ENCODE peak calls at places on chromosomes 12 and 14, in nine cellular contexts. One of them, this sample, is unnamed.

GRCh38 chr12:50351120-50352043 is 45.0 kb downstream of the FAM186A start:
- DNase-seq in NCI-H1092: no peak
- DNase-seq in stimulated activated naive CD4-positive, alpha-beta T cell: no peak
- DNase-seq in fibroblast of villous mesenchyme: peak
- DNase-seq in heart left ventricle: peak
- DNase-seq in lower lobe of right lung: no peak
- DNase-seq in adipocyte: no peak
- DNase-seq in pancreas: peak
- DNase-seq in occipital lobe: no peak
- DNase-seq in this sample: no peak

GRCh38 chr14:26594148-26594547 is 3.7 kb downstream of the NOVA1 start:
- DNase-seq in lower lobe of right lung: no peak
- DNase-seq in stimulated activated naive CD4-positive, alpha-beta T cell: no peak
- DNase-seq in occipital lobe: no peak
- DNase-seq in NCI-H1092: no peak
- DNase-seq in fibroblast of villous mesenchyme: no peak
- DNase-seq in pancreas: no peak
- DNase-seq in adipocyte: peak
- DNase-seq in heart left ventricle: no peak
- DNase-seq in this sample: no peak

GRCh38 chr14:23252006-23252405 is 14.3 kb downstream of the RNF212B start:
- DNase-seq in NCI-H1092: no peak
- DNase-seq in heart left ventricle: no peak
- DNase-seq in stimulated activated naive CD4-positive, alpha-beta T cell: no peak
- DNase-seq in fibroblast of villous mesenchyme: no peak
- DNase-seq in pancreas: no peak
- DNase-seq in occipital lobe: no peak
- DNase-seq in adipocyte: no peak
- DNase-seq in lower lobe of right lung: no peak
- DNase-seq in this sample: no peak

GRCh38 chr14:83217492-83217891 is 1683.8 kb upstream of the SEL1L start:
- DNase-seq in occipital lobe: no peak
- DNase-seq in stimulated activated naive CD4-positive, alpha-beta T cell: no peak
- DNase-seq in pancreas: no peak
- DNase-seq in lower lobe of right lung: no peak
- DNase-seq in adipocyte: peak
- DNase-seq in heart left ventricle: no peak
- DNase-seq in fibroblast of villous mesenchyme: peak
- DNase-seq in NCI-H1092: no peak
- DNase-seq in this sample: no peak

GRCh38 chr14:77204457-77204796 is 22.8 kb downstream of the TMEM63C start:
- DNase-seq in lower lobe of right lung: no peak
- DNase-seq in pancreas: no peak
- DNase-seq in adipocyte: no peak
- DNase-seq in fibroblast of villous mesenchyme: no peak
- DNase-seq in occipital lobe: no peak
- DNase-seq in stimulated activated naive CD4-positive, alpha-beta T cell: no peak
- DNase-seq in heart left ventricle: no peak
- DNase-seq in NCI-H1092: peak
- DNase-seq in this sample: no peak

GRCh38 chr12:19799886-19800602 is 360.8 kb downstream of the AEBP2 start:
- DNase-seq in occipital lobe: no peak
- DNase-seq in lower lobe of right lung: no peak
- DNase-seq in stimulated activated naive CD4-positive, alpha-beta T cell: no peak
- DNase-seq in NCI-H1092: no peak
- DNase-seq in heart left ventricle: no peak
- DNase-seq in adipocyte: no peak
- DNase-seq in pancreas: no peak
- DNase-seq in fibroblast of villous mesenchyme: no peak
- DNase-seq in this sample: no peak

GRCh38 chr12:5097786-5098185 is 54.1 kb downstream of the KCNA5 start:
- DNase-seq in fibroblast of villous mesenchyme: no peak
- DNase-seq in stimulated activated naive CD4-positive, alpha-beta T cell: no peak
- DNase-seq in pancreas: no peak
- DNase-seq in lower lobe of right lung: no peak
- DNase-seq in heart left ventricle: no peak
- DNase-seq in adipocyte: no peak
- DNase-seq in NCI-H1092: no peak
- DNase-seq in occipital lobe: no peak
- DNase-seq in this sample: no peak

GRCh38 chr12:47133981-47134380 is 54.2 kb upstream of the AMIGO2 start:
- DNase-seq in adipocyte: peak
- DNase-seq in pancreas: no peak
- DNase-seq in lower lobe of right lung: no peak
- DNase-seq in stimulated activated naive CD4-positive, alpha-beta T cell: no peak
- DNase-seq in NCI-H1092: no peak
- DNase-seq in occipital lobe: no peak
- DNase-seq in heart left ventricle: no peak
- DNase-seq in fibroblast of villous mesenchyme: no peak
- DNase-seq in this sample: no peak

GRCh38 chr14:54554401-54554800 is 12.5 kb upstream of the SAMD4A start:
- DNase-seq in occipital lobe: no peak
- DNase-seq in heart left ventricle: no peak
- DNase-seq in pancreas: no peak
- DNase-seq in NCI-H1092: no peak
- DNase-seq in fibroblast of villous mesenchyme: no peak
- DNase-seq in stimulated activated naive CD4-positive, alpha-beta T cell: no peak
- DNase-seq in lower lobe of right lung: no peak
- DNase-seq in adipocyte: no peak
- DNase-seq in this sample: no peak

GRCh38 chr14:104096751-104097700 is 11.5 kb downstream of the ASPG start:
- DNase-seq in lower lobe of right lung: peak
- DNase-seq in stimulated activated naive CD4-positive, alpha-beta T cell: no peak
- DNase-seq in NCI-H1092: no peak
- DNase-seq in heart left ventricle: peak
- DNase-seq in pancreas: no peak
- DNase-seq in fibroblast of villous mesenchyme: no peak
- DNase-seq in adipocyte: peak
- DNase-seq in occipital lobe: no peak
- DNase-seq in this sample: no peak

GRCh38 chr14:62443796-62444195 is 601.5 kb downstream of the KCNH5 start:
- DNase-seq in adipocyte: peak
- DNase-seq in pancreas: no peak
- DNase-seq in heart left ventricle: no peak
- DNase-seq in lower lobe of right lung: no peak
- DNase-seq in NCI-H1092: no peak
- DNase-seq in occipital lobe: no peak
- DNase-seq in stimulated activated naive CD4-positive, alpha-beta T cell: no peak
- DNase-seq in fibroblast of villous mesenchyme: no peak
- DNase-seq in this sample: peak

GRCh38 chr14:99755629-99756603 is 37.3 kb upstream of the EML1 start:
- DNase-seq in lower lobe of right lung: peak
- DNase-seq in occipital lobe: peak
- DNase-seq in fibroblast of villous mesenchyme: peak
- DNase-seq in stimulated activated naive CD4-positive, alpha-beta T cell: no peak
- DNase-seq in NCI-H1092: no peak
- DNase-seq in pancreas: peak
- DNase-seq in adipocyte: peak
- DNase-seq in heart left ventricle: peak
- DNase-seq in this sample: peak

GRCh38 chr12:30457621-30458289 is 237.9 kb downstream of the IPO8 start:
- DNase-seq in heart left ventricle: no peak
- DNase-seq in stimulated activated naive CD4-positive, alpha-beta T cell: no peak
- DNase-seq in fibroblast of villous mesenchyme: peak
- DNase-seq in adipocyte: peak
- DNase-seq in NCI-H1092: no peak
- DNase-seq in occipital lobe: no peak
- DNase-seq in pancreas: no peak
- DNase-seq in lower lobe of right lung: no peak
- DNase-seq in this sample: peak

GRCh38 chr12:109464642-109465351 is 12.3 kb downstream of the KCTD10 start:
- DNase-seq in adipocyte: peak
- DNase-seq in lower lobe of right lung: no peak
- DNase-seq in fibroblast of villous mesenchyme: no peak
- DNase-seq in heart left ventricle: no peak
- DNase-seq in stimulated activated naive CD4-positive, alpha-beta T cell: no peak
- DNase-seq in NCI-H1092: no peak
- DNase-seq in pancreas: no peak
- DNase-seq in occipital lobe: no peak
- DNase-seq in this sample: no peak

GRCh38 chr12:75661927-75662326 is 150.5 kb upstream of the KRR1 start:
- DNase-seq in stimulated activated naive CD4-positive, alpha-beta T cell: no peak
- DNase-seq in occipital lobe: no peak
- DNase-seq in adipocyte: peak
- DNase-seq in heart left ventricle: no peak
- DNase-seq in NCI-H1092: no peak
- DNase-seq in lower lobe of right lung: no peak
- DNase-seq in fibroblast of villous mesenchyme: peak
- DNase-seq in pancreas: no peak
- DNase-seq in this sample: no peak

GRCh38 chr14:56995010-56995409 is 184.7 kb upstream of the OTX2 start:
- DNase-seq in stimulated activated naive CD4-positive, alpha-beta T cell: no peak
- DNase-seq in pancreas: no peak
- DNase-seq in lower lobe of right lung: no peak
- DNase-seq in adipocyte: peak
- DNase-seq in occipital lobe: no peak
- DNase-seq in NCI-H1092: no peak
- DNase-seq in heart left ventricle: no peak
- DNase-seq in fibroblast of villous mesenchyme: no peak
- DNase-seq in this sample: no peak

GRCh38 chr12:112584266-112584722 is 165.5 kb downstream of the PTPN11 start:
- DNase-seq in lower lobe of right lung: no peak
- DNase-seq in pancreas: no peak
- DNase-seq in fibroblast of villous mesenchyme: no peak
- DNase-seq in stimulated activated naive CD4-positive, alpha-beta T cell: no peak
- DNase-seq in occipital lobe: no peak
- DNase-seq in NCI-H1092: no peak
- DNase-seq in heart left ventricle: no peak
- DNase-seq in adipocyte: no peak
- DNase-seq in this sample: peak

GRCh38 chr12:111076611-111077451 is 156.5 kb upstream of the MYL2 start:
- DNase-seq in occipital lobe: no peak
- DNase-seq in heart left ventricle: peak
- DNase-seq in fibroblast of villous mesenchyme: no peak
- DNase-seq in adipocyte: no peak
- DNase-seq in lower lobe of right lung: no peak
- DNase-seq in pancreas: no peak
- DNase-seq in stimulated activated naive CD4-positive, alpha-beta T cell: no peak
- DNase-seq in NCI-H1092: no peak
- DNase-seq in this sample: no peak

GRCh38 chr14:72617391-72618011 is 276.4 kb downstream of the DPF3 start:
- DNase-seq in pancreas: no peak
- DNase-seq in fibroblast of villous mesenchyme: peak
- DNase-seq in adipocyte: peak
- DNase-seq in heart left ventricle: peak
- DNase-seq in stimulated activated naive CD4-positive, alpha-beta T cell: no peak
- DNase-seq in lower lobe of right lung: no peak
- DNase-seq in occipital lobe: no peak
- DNase-seq in NCI-H1092: no peak
- DNase-seq in this sample: no peak

GRCh38 chr12:52926596-52927241 is 21.8 kb upstream of the KRT8 start:
- DNase-seq in fibroblast of villous mesenchyme: no peak
- DNase-seq in lower lobe of right lung: no peak
- DNase-seq in NCI-H1092: no peak
- DNase-seq in heart left ventricle: no peak
- DNase-seq in occipital lobe: no peak
- DNase-seq in adipocyte: no peak
- DNase-seq in pancreas: no peak
- DNase-seq in stimulated activated naive CD4-positive, alpha-beta T cell: no peak
- DNase-seq in this sample: no peak

GRCh38 chr12:102478416-102479098 is 1.8 kb downstream of the IGF1 start:
- DNase-seq in occipital lobe: no peak
- DNase-seq in fibroblast of villous mesenchyme: no peak
- DNase-seq in pancreas: no peak
- DNase-seq in NCI-H1092: no peak
- DNase-seq in stimulated activated naive CD4-positive, alpha-beta T cell: no peak
- DNase-seq in adipocyte: no peak
- DNase-seq in lower lobe of right lung: no peak
- DNase-seq in heart left ventricle: no peak
- DNase-seq in this sample: no peak

GRCh38 chr12:55060470-55060869 is 40.7 kb downstream of the NEUROD4 start:
- DNase-seq in lower lobe of right lung: no peak
- DNase-seq in NCI-H1092: no peak
- DNase-seq in occipital lobe: no peak
- DNase-seq in fibroblast of villous mesenchyme: no peak
- DNase-seq in stimulated activated naive CD4-positive, alpha-beta T cell: no peak
- DNase-seq in adipocyte: no peak
- DNase-seq in heart left ventricle: no peak
- DNase-seq in pancreas: no peak
- DNase-seq in this sample: no peak

GRCh38 chr12:68240975-68241374 is 12.4 kb downstream of the IL22 start:
- DNase-seq in fibroblast of villous mesenchyme: peak
- DNase-seq in lower lobe of right lung: no peak
- DNase-seq in adipocyte: peak
- DNase-seq in heart left ventricle: no peak
- DNase-seq in pancreas: no peak
- DNase-seq in occipital lobe: no peak
- DNase-seq in NCI-H1092: no peak
- DNase-seq in stimulated activated naive CD4-positive, alpha-beta T cell: peak
- DNase-seq in this sample: no peak

GRCh38 chr12:93032748-93033147 is 103.7 kb upstream of the EEA1 start:
- DNase-seq in lower lobe of right lung: no peak
- DNase-seq in fibroblast of villous mesenchyme: peak
- DNase-seq in adipocyte: peak
- DNase-seq in heart left ventricle: no peak
- DNase-seq in pancreas: no peak
- DNase-seq in occipital lobe: no peak
- DNase-seq in stimulated activated naive CD4-positive, alpha-beta T cell: no peak
- DNase-seq in NCI-H1092: no peak
- DNase-seq in this sample: no peak

GRCh38 chr12:19894049-19894448 is 454.8 kb downstream of the AEBP2 start:
- DNase-seq in adipocyte: peak
- DNase-seq in fibroblast of villous mesenchyme: no peak
- DNase-seq in lower lobe of right lung: no peak
- DNase-seq in pancreas: no peak
- DNase-seq in NCI-H1092: no peak
- DNase-seq in heart left ventricle: no peak
- DNase-seq in occipital lobe: no peak
- DNase-seq in stimulated activated naive CD4-positive, alpha-beta T cell: no peak
- DNase-seq in this sample: peak

GRCh38 chr12:7091660-7092228 is 501 bp downstream of the C1R start:
- DNase-seq in stimulated activated naive CD4-positive, alpha-beta T cell: no peak
- DNase-seq in fibroblast of villous mesenchyme: peak
- DNase-seq in pancreas: no peak
- DNase-seq in lower lobe of right lung: no peak
- DNase-seq in heart left ventricle: no peak
- DNase-seq in occipital lobe: no peak
- DNase-seq in adipocyte: no peak
- DNase-seq in NCI-H1092: no peak
- DNase-seq in this sample: no peak

This sample was measured in RKO.